ENCODE peak calls at places on chromosomes 3 and 15, in seven cellular contexts. F is HCT116; T is psoas muscle; B is skeletal muscle cell; E is lower lobe of right lung; D is CD8-positive, alpha-beta memory T cell; J is fibroblast of mammary gland. Q is an unnamed sample.

GRCh38 chr15:96323250-96324162 is 7.0 kb upstream of the NR2F2 start:
- DNase-seq in J (no peak), T (no peak), E (peak), B (no peak), F (no peak), D (no peak), Q (no peak)

GRCh38 chr15:95409924-95410323 is 920.6 kb upstream of the NR2F2 start:
- DNase-seq in B (no peak), T (no peak), D (no peak), F (no peak), J (no peak), E (no peak), Q (no peak)

GRCh38 chr3:50550079-50550736 is 17.3 kb downstream of the C3orf18 start:
- DNase-seq in F (no peak), D (peak), E (peak), J (peak), B (no peak), T (peak), Q (peak)

GRCh38 chr15:76177491-76178040 is 117.8 kb downstream of the TMEM266 start:
- DNase-seq in E (no peak), J (peak), F (no peak), B (no peak), D (no peak), T (peak), Q (peak)

GRCh38 chr15:93219859-93220258 is 130.8 kb upstream of the RGMA start:
- DNase-seq in D (no peak), E (no peak), J (no peak), B (no peak), T (no peak), F (no peak), Q (no peak)

GRCh38 chr15:31831596-31831995 is 198.7 kb upstream of the CHRNA7 start:
- DNase-seq in F (no peak), E (no peak), B (no peak), T (no peak), D (no peak), J (no peak), Q (no peak)

GRCh38 chr15:69475769-69476358 is 23.2 kb downstream of the RPLP1 start:
- DNase-seq in B (no peak), F (peak), T (peak), J (peak), D (peak), E (peak), Q (peak)

GRCh38 chr3:188529228-188529627 is 375.3 kb downstream of the LPP start:
- DNase-seq in E (no peak), D (no peak), T (no peak), J (peak), B (no peak), F (no peak), Q (no peak)

GRCh38 chr3:110575702-110576101 is 495.9 kb upstream of the NECTIN3 start:
- DNase-seq in E (no peak), B (no peak), T (no peak), J (no peak), F (no peak), D (no peak), Q (no peak)

GRCh38 chr3:98786364-98786930 is 23.3 kb downstream of the ST3GAL6 start:
- DNase-seq in E (no peak), B (no peak), J (peak), F (no peak), D (no peak), T (no peak), Q (no peak)

GRCh38 chr3:8325306-8325705 is 176.3 kb upstream of the LMCD1 start:
- DNase-seq in J (no peak), E (no peak), B (no peak), F (no peak), T (no peak), D (no peak), Q (no peak)

GRCh38 chr15:35624881-35625280 is 78.9 kb upstream of the DPH6 start:
- DNase-seq in D (no peak), T (peak), J (peak), E (peak), F (no peak), B (peak), Q (no peak)

GRCh38 chr3:133882986-133883586 is 12.6 kb downstream of the RAB6B start:
- DNase-seq in J (no peak), E (no peak), T (no peak), F (no peak), B (no peak), D (no peak), Q (no peak)

GRCh38 chr3:71309342-71309741 is 274.2 kb downstream of the FOXP1 start:
- DNase-seq in F (no peak), J (no peak), T (no peak), E (no peak), D (peak), B (no peak), Q (no peak)

GRCh38 chr15:34279341-34279740 is 54.5 kb downstream of the EMC4 start:
- DNase-seq in D (no peak), J (no peak), E (no peak), F (no peak), B (no peak), T (no peak), Q (no peak)

GRCh38 chr3:35867782-35868181 is 228.5 kb downstream of the ARPP21 start:
- DNase-seq in T (no peak), F (no peak), B (no peak), E (no peak), J (no peak), D (no peak), Q (no peak)

GRCh38 chr3:125141596-125142417 is 70.7 kb downstream of the SLC12A8 start:
- DNase-seq in T (peak), D (peak), F (no peak), J (no peak), B (no peak), E (peak), Q (peak)

GRCh38 chr15:41887893-41888292 is 6.0 kb downstream of the SPTBN5 start:
- DNase-seq in J (no peak), B (no peak), T (no peak), D (no peak), F (no peak), E (no peak), Q (peak)

GRCh38 chr3:33578325-33579180 is 138.3 kb upstream of the UBP1 start:
- DNase-seq in B (no peak), T (no peak), F (no peak), D (no peak), E (no peak), J (peak), Q (no peak)

GRCh38 chr3:45020534-45020933 is 5.6 kb upstream of the CLEC3B start:
- DNase-seq in B (no peak), J (no peak), D (no peak), E (no peak), T (no peak), F (no peak), Q (no peak)

GRCh38 chr3:122533931-122534334 is 19.2 kb upstream of the KPNA1 start:
- DNase-seq in E (no peak), F (peak), J (peak), T (no peak), B (peak), D (no peak), Q (no peak)

GRCh38 chr15:78392430-78392829 is 45.6 kb upstream of the IREB2 start:
- DNase-seq in D (no peak), J (no peak), B (no peak), T (no peak), E (no peak), F (no peak), Q (no peak)

GRCh38 chr3:23953523-23953922 is 8.4 kb downstream of the NR1D2 start:
- DNase-seq in B (no peak), J (peak), D (no peak), E (no peak), F (no peak), T (no peak), Q (no peak)

GRCh38 chr3:11850003-11850402 is 3.3 kb upstream of the TAMM41 start:
- DNase-seq in E (no peak), D (no peak), T (no peak), F (no peak), J (no peak), B (no peak), Q (no peak)

GRCh38 chr3:192831111-192831644 is 86.5 kb downstream of the MB21D2 start:
- DNase-seq in E (no peak), F (no peak), J (peak), T (no peak), D (no peak), B (peak), Q (no peak)

GRCh38 chr15:68875377-68876116 is 54.8 kb upstream of the SPESP1 start:
- DNase-seq in E (peak), F (peak), J (peak), B (peak), T (peak), D (peak), Q (peak)

GRCh38 chr15:40974921-40975320 is 21.6 kb downstream of the CHAC1 start:
- DNase-seq in B (no peak), T (no peak), E (no peak), F (no peak), D (no peak), J (no peak), Q (no peak)

GRCh38 chr15:24943361-24943760 is 11.4 kb upstream of the SNRPN start:
- DNase-seq in J (no peak), D (no peak), T (no peak), F (no peak), E (no peak), B (no peak), Q (no peak)

GRCh38 chr15:70703483-70703882 is 59.9 kb downstream of the UACA start:
- DNase-seq in B (no peak), E (no peak), J (peak), T (no peak), F (no peak), D (no peak), Q (no peak)

GRCh38 chr15:70703066-70703465 is 60.3 kb downstream of the UACA start:
- DNase-seq in D (no peak), F (no peak), J (no peak), E (no peak), B (no peak), T (no peak), Q (no peak)

GRCh38 chr15:70704166-70704565 is 59.2 kb downstream of the UACA start:
- DNase-seq in T (no peak), F (no peak), J (no peak), E (no peak), B (no peak), D (no peak), Q (no peak)

GRCh38 chr15:70702584-70702983 is 60.8 kb downstream of the UACA start:
- DNase-seq in T (no peak), E (no peak), B (no peak), F (no peak), D (no peak), J (no peak), Q (no peak)

GRCh38 chr15:70701891-70702568 is 61.3 kb downstream of the UACA start:
- DNase-seq in T (peak), F (no peak), D (no peak), E (no peak), B (peak), J (peak), Q (no peak)
- H3K4me3 ChIP-seq in T (peak), F (no peak), D (no peak), E (peak), B (peak), J (peak), Q (peak)

GRCh38 chr3:142417302-142417701 is 30.5 kb downstream of the XRN1 start:
- DNase-seq in D (no peak), T (no peak), B (no peak), F (no peak), J (no peak), E (no peak), Q (no peak)
- H3K4me3 ChIP-seq in D (no peak), T (no peak), B (no peak), F (no peak), J (no peak), E (no peak), Q (no peak)

GRCh38 chr15:62075595-62076279 is 9.0 kb downstream of the C2CD4A start:
- DNase-seq in J (peak), B (peak), E (no peak), T (peak), F (no peak), D (no peak), Q (no peak)
- H3K4me3 ChIP-seq in J (peak), B (no peak), E (no peak), T (no peak), F (no peak), D (no peak), Q (no peak)

DNA sequence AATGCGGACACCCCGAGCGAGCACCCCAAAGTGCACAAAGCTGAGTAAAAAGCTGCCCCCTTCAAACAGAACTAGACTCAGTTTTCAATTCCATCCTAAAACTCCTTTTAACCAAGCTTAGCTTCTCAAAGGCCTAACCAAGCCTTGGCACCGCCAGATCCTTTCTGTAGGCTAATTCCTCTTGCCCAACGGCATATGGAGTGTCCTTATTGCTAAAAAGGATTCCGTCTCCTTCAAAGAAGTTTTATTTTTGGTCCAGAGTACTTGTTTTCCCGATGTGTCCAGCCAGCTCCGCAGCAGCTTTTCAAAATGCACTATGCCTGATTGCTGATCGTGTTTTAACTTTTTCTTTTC is 5.3 kb downstream of the BHLHE40 start:
- DNase-seq in B (no peak), J (no peak), F (no peak), D (no peak), T (no peak), E (no peak), Q (no peak)
- H3K4me3 ChIP-seq in B (peak), J (peak), F (no peak), D (peak), T (peak), E (peak), Q (no peak)

GRCh38 chr3:46640927-46641326 is 28.6 kb downstream of the FAM240A start:
- DNase-seq in D (no peak), E (no peak), B (no peak), F (no peak), J (no peak), T (no peak), Q (no peak)
- H3K4me3 ChIP-seq in D (no peak), E (no peak), B (no peak), F (no peak), J (no peak), T (no peak), Q (no peak)

DNA sequence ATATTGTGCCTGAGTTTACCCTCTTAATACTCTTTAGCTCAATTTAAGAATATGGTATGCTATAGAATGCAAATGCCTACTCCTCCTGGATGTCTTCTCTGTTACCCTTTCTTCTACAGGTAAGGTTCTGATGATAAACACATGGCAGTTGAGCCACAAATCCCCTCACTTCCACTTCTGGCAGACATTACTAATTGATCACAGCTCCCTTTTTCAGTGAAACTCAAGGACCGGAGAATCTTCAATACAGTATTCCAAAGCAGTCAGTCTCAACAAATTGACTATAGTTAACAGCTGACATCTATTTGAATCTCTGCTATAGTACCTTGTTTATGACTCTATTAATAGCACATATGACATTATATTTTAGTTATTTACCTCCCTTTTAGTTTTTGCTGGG is 232.1 kb upstream of the ADAMTS9 start:
- DNase-seq in D (no peak), F (no peak), B (no peak), T (no peak), J (no peak), E (no peak), Q (no peak)
- H3K4me3 ChIP-seq in D (no peak), F (no peak), B (no peak), T (no peak), J (no peak), E (no peak), Q (no peak)

Q was measured in aorta.